ENCODE peak calls at places on chromosomes 6 and 20, in five cellular contexts. T is mammary epithelial cell, Q is G401, F is lung microvascular endothelial cell, G is NCI-H1417. Z is an unnamed sample.

GRCh38 chr20:63733579-63734081 is 2.8 kb upstream of the LIME1 start:
- DNase-seq in G (no peak), Q (no peak), T (no peak), F (no peak), Z (no peak)

GRCh38 chr20:16011061-16011460 is 562.2 kb downstream of the KIF16B start:
- DNase-seq in F (no peak), T (no peak), Q (peak; percentile 83), G (no peak), Z (no peak)

GRCh38 chr6:97186416-97186999 is 96.5 kb downstream of the MMS22L start:
- DNase-seq in T (peak; percentile 48), G (peak; percentile 67), Q (peak; percentile 67), F (peak; percentile 82), Z (peak; percentile 71)

GRCh38 chr20:55052464-55052863 is 577.1 kb downstream of the DOK5 start:
- DNase-seq in F (no peak), G (no peak), T (no peak), Q (no peak), Z (peak; percentile 6)

GRCh38 chr6:56268266-56268665 is 20.9 kb upstream of the COL21A1 start:
- DNase-seq in F (no peak), T (no peak), Q (no peak), G (no peak), Z (peak; percentile 52)

GRCh38 chr6:108531332-108531731 is 29.4 kb upstream of the FOXO3 start:
- DNase-seq in G (no peak), Q (no peak), F (no peak), T (no peak), Z (no peak)

GRCh38 chr6:161010418-161010817 is 18.8 kb downstream of the MAP3K4 start:
- DNase-seq in F (no peak), G (no peak), T (peak; percentile 45), Q (no peak), Z (peak; percentile 45)

GRCh38 chr20:53021934-53022333 is 49.8 kb downstream of the TSHZ2 start:
- DNase-seq in F (no peak), Q (no peak), G (no peak), T (peak; percentile 47), Z (no peak)

GRCh38 chr20:39252035-39252434 is 289.9 kb downstream of the DHX35 start:
- DNase-seq in F (no peak), Q (no peak), G (no peak), T (no peak), Z (no peak)

GRCh38 chr20:63538204-63539091 is 1.3 kb upstream of the PTK6 start:
- DNase-seq in G (no peak), T (no peak), F (peak; percentile 72), Q (no peak), Z (peak; percentile 35)

GRCh38 chr6:137155830-137156229 is 17.6 kb downstream of the IL22RA2 start:
- DNase-seq in F (no peak), Q (no peak), T (peak; percentile 93), G (no peak), Z (peak; percentile 64)

GRCh38 chr6:14571728-14572127 is 454.2 kb downstream of the CD83 start:
- DNase-seq in G (no peak), T (no peak), Q (no peak), F (no peak), Z (no peak)

GRCh38 chr6:15936503-15936902 is 192.4 kb upstream of the MYLIP start:
- DNase-seq in G (no peak), Q (no peak), T (no peak), F (no peak), Z (no peak)

GRCh38 chr20:34181484-34181883 is 59.7 kb upstream of the ASIP start:
- DNase-seq in T (no peak), G (no peak), F (no peak), Q (no peak), Z (no peak)

GRCh38 chr6:75876152-75876551 is 127.1 kb downstream of the MYO6 start:
- DNase-seq in Q (no peak), G (no peak), T (no peak), F (no peak), Z (no peak)

Z was measured in kidney tubule cell.